ENCODE peak calls at places on chromosomes 5 and 9, in six cellular contexts. One of them, this sample, is unnamed.
A peak's percentile ranks its signal among the peaks of the same experiment; 100 is the strongest.

GRCh38 chr5:143153332-143154119 is 250.0 kb downstream of the NR3C1 start:
- DNase-seq in lower lobe of right lung: no peak
- DNase-seq in mesendoderm: no peak
- DNase-seq in stimulated activated CD8-positive, alpha-beta memory T cell treated with anti-CD3 and anti-CD28 coated beads, Interleukin-7, amount 100 ng/mL, for 4 hours: no peak
- DNase-seq in NCI-H1092: no peak
- DNase-seq in EL: peak; percentile 40
- DNase-seq in this sample: no peak

GRCh38 chr9:33858346-33858869 is 41.4 kb downstream of the UBE2R2 start:
- DNase-seq in lower lobe of right lung: no peak
- DNase-seq in mesendoderm: no peak
- DNase-seq in stimulated activated CD8-positive, alpha-beta memory T cell treated with anti-CD3 and anti-CD28 coated beads, Interleukin-7, amount 100 ng/mL, for 4 hours: no peak
- DNase-seq in NCI-H1092: no peak
- DNase-seq in EL: peak; percentile 39
- DNase-seq in this sample: no peak

GRCh38 chr9:74662616-74663015 is 165.5 kb downstream of the RORB start:
- DNase-seq in lower lobe of right lung: no peak
- DNase-seq in mesendoderm: no peak
- DNase-seq in stimulated activated CD8-positive, alpha-beta memory T cell treated with anti-CD3 and anti-CD28 coated beads, Interleukin-7, amount 100 ng/mL, for 4 hours: no peak
- DNase-seq in NCI-H1092: no peak
- DNase-seq in EL: no peak
- DNase-seq in this sample: no peak

GRCh38 chr5:66994790-66995189 is 201.8 kb downstream of the CD180 start:
- DNase-seq in lower lobe of right lung: no peak
- DNase-seq in mesendoderm: no peak
- DNase-seq in stimulated activated CD8-positive, alpha-beta memory T cell treated with anti-CD3 and anti-CD28 coated beads, Interleukin-7, amount 100 ng/mL, for 4 hours: no peak
- DNase-seq in NCI-H1092: no peak
- DNase-seq in EL: no peak
- DNase-seq in this sample: no peak

GRCh38 chr5:59583810-59584562 is 309.5 kb downstream of the PDE4D start:
- DNase-seq in lower lobe of right lung: peak; percentile 42
- DNase-seq in mesendoderm: no peak
- DNase-seq in stimulated activated CD8-positive, alpha-beta memory T cell treated with anti-CD3 and anti-CD28 coated beads, Interleukin-7, amount 100 ng/mL, for 4 hours: no peak
- DNase-seq in NCI-H1092: peak; percentile 68
- DNase-seq in EL: no peak
- DNase-seq in this sample: peak; percentile 30

GRCh38 chr5:73816656-73817420 is 190.8 kb downstream of the ARHGEF28 start:
- DNase-seq in lower lobe of right lung: no peak
- DNase-seq in mesendoderm: no peak
- DNase-seq in stimulated activated CD8-positive, alpha-beta memory T cell treated with anti-CD3 and anti-CD28 coated beads, Interleukin-7, amount 100 ng/mL, for 4 hours: no peak
- DNase-seq in NCI-H1092: no peak
- DNase-seq in EL: peak; percentile 81
- DNase-seq in this sample: no peak

GRCh38 chr9:127763918-127764384 is 14.5 kb downstream of the SH2D3C start:
- DNase-seq in lower lobe of right lung: peak; percentile 76
- DNase-seq in mesendoderm: peak; percentile 67
- DNase-seq in stimulated activated CD8-positive, alpha-beta memory T cell treated with anti-CD3 and anti-CD28 coated beads, Interleukin-7, amount 100 ng/mL, for 4 hours: no peak
- DNase-seq in NCI-H1092: no peak
- DNase-seq in EL: peak; percentile 30
- DNase-seq in this sample: peak; percentile 13

GRCh38 chr9:2192356-2192979 is 177.3 kb downstream of the SMARCA2 start:
- DNase-seq in lower lobe of right lung: no peak
- DNase-seq in mesendoderm: no peak
- DNase-seq in stimulated activated CD8-positive, alpha-beta memory T cell treated with anti-CD3 and anti-CD28 coated beads, Interleukin-7, amount 100 ng/mL, for 4 hours: no peak
- DNase-seq in NCI-H1092: no peak
- DNase-seq in EL: peak; percentile 30
- DNase-seq in this sample: no peak

GRCh38 chr5:36153727-36154126 is 1.8 kb downstream of the SKP2 start:
- DNase-seq in lower lobe of right lung: no peak
- DNase-seq in mesendoderm: no peak
- DNase-seq in stimulated activated CD8-positive, alpha-beta memory T cell treated with anti-CD3 and anti-CD28 coated beads, Interleukin-7, amount 100 ng/mL, for 4 hours: no peak
- DNase-seq in NCI-H1092: no peak
- DNase-seq in EL: no peak
- DNase-seq in this sample: no peak

GRCh38 chr5:22541037-22541436 is 312.1 kb downstream of the CDH12 start:
- DNase-seq in lower lobe of right lung: no peak
- DNase-seq in mesendoderm: peak; percentile 2
- DNase-seq in stimulated activated CD8-positive, alpha-beta memory T cell treated with anti-CD3 and anti-CD28 coated beads, Interleukin-7, amount 100 ng/mL, for 4 hours: no peak
- DNase-seq in NCI-H1092: peak; percentile 97
- DNase-seq in EL: no peak
- DNase-seq in this sample: peak; percentile 83

GRCh38 chr9:99516657-99517049 is 294.6 kb downstream of the SEC61B start:
- DNase-seq in lower lobe of right lung: no peak
- DNase-seq in mesendoderm: no peak
- DNase-seq in stimulated activated CD8-positive, alpha-beta memory T cell treated with anti-CD3 and anti-CD28 coated beads, Interleukin-7, amount 100 ng/mL, for 4 hours: no peak
- DNase-seq in NCI-H1092: no peak
- DNase-seq in EL: no peak
- DNase-seq in this sample: no peak

GRCh38 chr5:83368317-83368716 is 103.2 kb upstream of the VCAN start:
- DNase-seq in lower lobe of right lung: peak; percentile 47
- DNase-seq in mesendoderm: peak; percentile 3
- DNase-seq in stimulated activated CD8-positive, alpha-beta memory T cell treated with anti-CD3 and anti-CD28 coated beads, Interleukin-7, amount 100 ng/mL, for 4 hours: no peak
- DNase-seq in NCI-H1092: no peak
- DNase-seq in EL: peak; percentile 86
- DNase-seq in this sample: no peak

GRCh38 chr9:120909904-120910303 is 16.7 kb downstream of the TRAF1 start:
- DNase-seq in lower lobe of right lung: no peak
- DNase-seq in mesendoderm: no peak
- DNase-seq in stimulated activated CD8-positive, alpha-beta memory T cell treated with anti-CD3 and anti-CD28 coated beads, Interleukin-7, amount 100 ng/mL, for 4 hours: peak; percentile 70
- DNase-seq in NCI-H1092: no peak
- DNase-seq in EL: no peak
- DNase-seq in this sample: no peak

GRCh38 chr5:74916831-74917710 is 50.9 kb upstream of the FAM169A start:
- DNase-seq in lower lobe of right lung: no peak
- DNase-seq in mesendoderm: no peak
- DNase-seq in stimulated activated CD8-positive, alpha-beta memory T cell treated with anti-CD3 and anti-CD28 coated beads, Interleukin-7, amount 100 ng/mL, for 4 hours: no peak
- DNase-seq in NCI-H1092: no peak
- DNase-seq in EL: peak; percentile 55
- DNase-seq in this sample: no peak

GRCh38 chr5:59069438-59070079 is 486.7 kb downstream of the RAB3C start:
- DNase-seq in lower lobe of right lung: no peak
- DNase-seq in mesendoderm: peak; percentile 46
- DNase-seq in stimulated activated CD8-positive, alpha-beta memory T cell treated with anti-CD3 and anti-CD28 coated beads, Interleukin-7, amount 100 ng/mL, for 4 hours: no peak
- DNase-seq in NCI-H1092: no peak
- DNase-seq in EL: peak; percentile 93
- DNase-seq in this sample: no peak

GRCh38 chr5:134177197-134178171 is 734 bp upstream of the SKP1 start:
- DNase-seq in lower lobe of right lung: peak; percentile 78
- DNase-seq in mesendoderm: peak; percentile 85
- DNase-seq in stimulated activated CD8-positive, alpha-beta memory T cell treated with anti-CD3 and anti-CD28 coated beads, Interleukin-7, amount 100 ng/mL, for 4 hours: no peak
- DNase-seq in NCI-H1092: no peak
- DNase-seq in EL: peak; percentile 73
- DNase-seq in this sample: peak; percentile 63

GRCh38 chr5:165579911-165580310 is 2074.5 kb downstream of the MAT2B start:
- DNase-seq in lower lobe of right lung: no peak
- DNase-seq in mesendoderm: no peak
- DNase-seq in stimulated activated CD8-positive, alpha-beta memory T cell treated with anti-CD3 and anti-CD28 coated beads, Interleukin-7, amount 100 ng/mL, for 4 hours: no peak
- DNase-seq in NCI-H1092: no peak
- DNase-seq in EL: no peak
- DNase-seq in this sample: no peak

GRCh38 chr9:85421641-85422040 is 320.1 kb downstream of the AGTPBP1 start:
- DNase-seq in lower lobe of right lung: no peak
- DNase-seq in mesendoderm: no peak
- DNase-seq in stimulated activated CD8-positive, alpha-beta memory T cell treated with anti-CD3 and anti-CD28 coated beads, Interleukin-7, amount 100 ng/mL, for 4 hours: no peak
- DNase-seq in NCI-H1092: no peak
- DNase-seq in EL: no peak
- DNase-seq in this sample: no peak

GRCh38 chr5:36877667-36878420 is 1.3 kb downstream of the NIPBL start:
- DNase-seq in lower lobe of right lung: no peak
- DNase-seq in mesendoderm: peak; percentile 53
- DNase-seq in stimulated activated CD8-positive, alpha-beta memory T cell treated with anti-CD3 and anti-CD28 coated beads, Interleukin-7, amount 100 ng/mL, for 4 hours: no peak
- DNase-seq in NCI-H1092: no peak
- DNase-seq in EL: peak; percentile 48
- DNase-seq in this sample: no peak

GRCh38 chr5:109411627-109412026 is 1.9 kb upstream of the PJA2 start:
- DNase-seq in lower lobe of right lung: no peak
- DNase-seq in mesendoderm: no peak
- DNase-seq in stimulated activated CD8-positive, alpha-beta memory T cell treated with anti-CD3 and anti-CD28 coated beads, Interleukin-7, amount 100 ng/mL, for 4 hours: no peak
- DNase-seq in NCI-H1092: no peak
- DNase-seq in EL: peak; percentile 89
- DNase-seq in this sample: no peak

GRCh38 chr9:77752566-77752965 is 104.4 kb upstream of the GNA14 start:
- DNase-seq in lower lobe of right lung: no peak
- DNase-seq in mesendoderm: no peak
- DNase-seq in stimulated activated CD8-positive, alpha-beta memory T cell treated with anti-CD3 and anti-CD28 coated beads, Interleukin-7, amount 100 ng/mL, for 4 hours: no peak
- DNase-seq in NCI-H1092: no peak
- DNase-seq in EL: peak; percentile 85
- DNase-seq in this sample: no peak

GRCh38 chr9:116087246-116087645 is 66.3 kb upstream of the PAPPA start:
- DNase-seq in lower lobe of right lung: peak; percentile 66
- DNase-seq in mesendoderm: peak; percentile 60
- DNase-seq in stimulated activated CD8-positive, alpha-beta memory T cell treated with anti-CD3 and anti-CD28 coated beads, Interleukin-7, amount 100 ng/mL, for 4 hours: no peak
- DNase-seq in NCI-H1092: no peak
- DNase-seq in EL: peak; percentile 25
- DNase-seq in this sample: no peak

GRCh38 chr9:21077842-21078241 is at the start of gene IFNB1:
- DNase-seq in lower lobe of right lung: no peak
- DNase-seq in mesendoderm: no peak
- DNase-seq in stimulated activated CD8-positive, alpha-beta memory T cell treated with anti-CD3 and anti-CD28 coated beads, Interleukin-7, amount 100 ng/mL, for 4 hours: no peak
- DNase-seq in NCI-H1092: no peak
- DNase-seq in EL: no peak
- DNase-seq in this sample: no peak

GRCh38 chr5:121296357-121296756 is 555.3 kb upstream of the FTMT start:
- DNase-seq in lower lobe of right lung: no peak
- DNase-seq in mesendoderm: no peak
- DNase-seq in stimulated activated CD8-positive, alpha-beta memory T cell treated with anti-CD3 and anti-CD28 coated beads, Interleukin-7, amount 100 ng/mL, for 4 hours: no peak
- DNase-seq in NCI-H1092: no peak
- DNase-seq in EL: no peak
- DNase-seq in this sample: no peak

GRCh38 chr9:7935666-7936065 is 136.1 kb upstream of the DMAC1 start:
- DNase-seq in lower lobe of right lung: no peak
- DNase-seq in mesendoderm: no peak
- DNase-seq in stimulated activated CD8-positive, alpha-beta memory T cell treated with anti-CD3 and anti-CD28 coated beads, Interleukin-7, amount 100 ng/mL, for 4 hours: no peak
- DNase-seq in NCI-H1092: no peak
- DNase-seq in EL: no peak
- DNase-seq in this sample: no peak

GRCh38 chr5:14702238-14702839 is 37.8 kb downstream of the OTULIN start:
- DNase-seq in lower lobe of right lung: no peak
- DNase-seq in mesendoderm: no peak
- DNase-seq in stimulated activated CD8-positive, alpha-beta memory T cell treated with anti-CD3 and anti-CD28 coated beads, Interleukin-7, amount 100 ng/mL, for 4 hours: no peak
- DNase-seq in NCI-H1092: no peak
- DNase-seq in EL: no peak
- DNase-seq in this sample: no peak

GRCh38 chr5:38433160-38433861 is 123.1 kb downstream of the LIFR start:
- DNase-seq in lower lobe of right lung: no peak
- DNase-seq in mesendoderm: no peak
- DNase-seq in stimulated activated CD8-positive, alpha-beta memory T cell treated with anti-CD3 and anti-CD28 coated beads, Interleukin-7, amount 100 ng/mL, for 4 hours: no peak
- DNase-seq in NCI-H1092: peak; percentile 5
- DNase-seq in EL: peak; percentile 80
- DNase-seq in this sample: no peak

GRCh38 chr5:123156577-123157296 is 67.7 kb downstream of the PRDM6 start:
- DNase-seq in lower lobe of right lung: no peak
- DNase-seq in mesendoderm: no peak
- DNase-seq in stimulated activated CD8-positive, alpha-beta memory T cell treated with anti-CD3 and anti-CD28 coated beads, Interleukin-7, amount 100 ng/mL, for 4 hours: no peak
- DNase-seq in NCI-H1092: no peak
- DNase-seq in EL: peak; percentile 70
- DNase-seq in this sample: no peak

GRCh38 chr5:102216559-102217157 is 79.4 kb downstream of the SLCO4C1 start:
- DNase-seq in lower lobe of right lung: no peak
- DNase-seq in mesendoderm: no peak
- DNase-seq in stimulated activated CD8-positive, alpha-beta memory T cell treated with anti-CD3 and anti-CD28 coated beads, Interleukin-7, amount 100 ng/mL, for 4 hours: no peak
- DNase-seq in NCI-H1092: no peak
- DNase-seq in EL: no peak
- DNase-seq in this sample: no peak

GRCh38 chr9:27168951-27169350 is 59.9 kb downstream of the TEK start:
- DNase-seq in lower lobe of right lung: no peak
- DNase-seq in mesendoderm: no peak
- DNase-seq in stimulated activated CD8-positive, alpha-beta memory T cell treated with anti-CD3 and anti-CD28 coated beads, Interleukin-7, amount 100 ng/mL, for 4 hours: no peak
- DNase-seq in NCI-H1092: no peak
- DNase-seq in EL: no peak
- DNase-seq in this sample: no peak